ENCODE peak calls at places on chromosomes 4 and X, in nine cellular contexts. Y, E, C, V, I, U, J, Q and T are unnamed samples.

GRCh38 chrX:56920338-56920997 is 74.9 kb downstream of the SPIN3 start:
- DNase-seq in I (no peak), J (no peak), Y (no peak), Q (no peak), C (no peak), E (no peak), V (no peak), U (no peak), T (no peak)

GRCh38 chr4:1512738-1513660 is 106.8 kb upstream of the NKX1-1 start:
- DNase-seq in E (peak), Y (no peak), C (peak), U (no peak), V (peak), Q (peak), I (peak), J (peak), T (no peak)

GRCh38 chr4:169410839-169411770 is 140.3 kb upstream of the SH3RF1 start:
- DNase-seq in J (peak), E (no peak), V (peak), C (no peak), Y (peak), U (no peak), I (no peak), Q (no peak), T (no peak)

GRCh38 chrX:17606211-17606610 is 131.1 kb upstream of the SCML1 start:
- DNase-seq in C (no peak), Q (no peak), J (no peak), E (no peak), V (no peak), U (no peak), I (no peak), Y (no peak), T (no peak)

GRCh38 chrX:40107291-40108083 is 9.7 kb upstream of the BCOR start:
- DNase-seq in C (peak), V (peak), U (no peak), Y (no peak), I (peak), E (no peak), Q (peak), J (peak), T (no peak)

GRCh38 chr4:177367336-177367735 is 57.7 kb downstream of the NEIL3 start:
- DNase-seq in Y (no peak), E (no peak), I (peak), U (no peak), V (no peak), C (peak), Q (no peak), J (no peak), T (no peak)

GRCh38 chr4:110799171-110799570 is 176.3 kb upstream of the PITX2 start:
- DNase-seq in Y (no peak), E (no peak), V (no peak), U (no peak), I (no peak), C (no peak), J (no peak), Q (no peak), T (no peak)

GRCh38 chr4:169957785-169958184 is 68.4 kb downstream of the MFAP3L start:
- DNase-seq in E (no peak), Q (no peak), I (no peak), Y (no peak), U (no peak), C (no peak), V (no peak), J (peak), T (no peak)

GRCh38 chr4:99811850-99812249 is 4.8 kb upstream of the DAPP1 start:
- DNase-seq in J (peak), U (no peak), I (peak), V (peak), E (peak), Y (no peak), C (no peak), Q (no peak), T (peak)

GRCh38 chrX:132831336-132831973 is 127.0 kb downstream of the HS6ST2 start:
- DNase-seq in Y (no peak), I (no peak), V (no peak), C (no peak), J (no peak), Q (no peak), E (no peak), U (no peak), T (no peak)

GRCh38 chr4:145840162-145840768 is 98.4 kb downstream of the ZNF827 start:
- DNase-seq in Q (no peak), V (no peak), Y (no peak), C (no peak), J (peak), U (no peak), E (no peak), I (peak), T (no peak)

GRCh38 chr4:150464523-150464922 is 117.4 kb upstream of the MAB21L2 start:
- DNase-seq in U (no peak), Q (no peak), I (no peak), C (no peak), Y (no peak), V (no peak), J (no peak), E (no peak), T (no peak)

GRCh38 chr4:94452476-94453300 is 946 bp downstream of the PDLIM5 start:
- DNase-seq in Y (peak), U (no peak), C (peak), Q (peak), V (peak), I (peak), E (no peak), J (peak), T (no peak)

GRCh38 chrX:123607806-123608205 is 125.0 kb downstream of the THOC2 start:
- DNase-seq in V (no peak), U (no peak), I (no peak), C (no peak), Y (no peak), J (no peak), Q (no peak), E (no peak), T (no peak)

GRCh38 chr4:56468097-56468422 is 643 bp downstream of the SRP72 start:
- DNase-seq in I (peak), U (no peak), J (no peak), E (no peak), V (peak), C (peak), Y (no peak), Q (no peak), T (no peak)

GRCh38 chr4:27176400-27176799 is 315.8 kb downstream of the STIM2 start:
- DNase-seq in J (peak), E (no peak), V (peak), I (peak), Y (no peak), Q (no peak), C (no peak), U (no peak), T (no peak)